ENCODE peak calls at places on chromosomes 16 and 17, in seven cellular contexts. J is EL; E is T-helper 2 cell; N is AML-193; U is CD4-positive, alpha-beta T cell; Q is stimulated activated CD4-positive, alpha-beta T cell treated with anti-CD3 and anti-CD28 coated beads, Interleukin-4, amount 100 ng/mL, for 24 hours; B is iris pigment epithelial cell. F is an unnamed sample.

GRCh38 chr16:21260870-21261791 is 17.0 kb downstream of the CRYM start:
- DNase-seq in J (peak), E (no peak), N (no peak), U (no peak), Q (no peak), B (peak), F (peak)

GRCh38 chr16:81493755-81494433 is 49.3 kb downstream of the CMIP start:
- DNase-seq in J (peak), E (no peak), N (no peak), U (peak), Q (peak), B (peak), F (peak)

GRCh38 chr17:40190197-40191021 is 13.1 kb downstream of the RAPGEFL1 start:
- DNase-seq in J (peak), E (peak), N (no peak), U (peak), Q (peak), B (no peak), F (peak)

GRCh38 chr16:23578096-23578830 is 17.9 kb downstream of the NDUFAB1 start:
- DNase-seq in J (no peak), E (no peak), N (peak), U (no peak), Q (no peak), B (peak), F (peak)

GRCh38 chr17:67842648-67843047 is 17.3 kb downstream of the BPTF start:
- DNase-seq in J (no peak), E (no peak), N (no peak), U (no peak), Q (no peak), B (no peak), F (no peak)

GRCh38 chr16:30967795-30968194 is 10.2 kb downstream of the SETD1A start:
- DNase-seq in J (no peak), E (no peak), N (no peak), U (no peak), Q (no peak), B (no peak), F (no peak)

GRCh38 chr17:55219939-55220338 is 44.8 kb upstream of the HLF start:
- DNase-seq in J (no peak), E (no peak), N (no peak), U (no peak), Q (no peak), B (no peak), F (no peak)

GRCh38 chr16:56357765-56358322 is 67.5 kb downstream of the AMFR start:
- DNase-seq in J (no peak), E (no peak), N (no peak), U (no peak), Q (no peak), B (peak), F (no peak)

GRCh38 chr17:2563543-2563942 is 29.9 kb upstream of the PAFAH1B1 start:
- DNase-seq in J (no peak), E (no peak), N (no peak), U (no peak), Q (no peak), B (no peak), F (no peak)

GRCh38 chr16:67015317-67015731 is 13.6 kb upstream of the CBFB start:
- DNase-seq in J (no peak), E (no peak), N (no peak), U (no peak), Q (no peak), B (no peak), F (no peak)

GRCh38 chr16:58426960-58427359 is 34.7 kb downstream of the GINS3 start:
- DNase-seq in J (no peak), E (no peak), N (no peak), U (no peak), Q (no peak), B (no peak), F (no peak)

GRCh38 chr17:32483451-32484019 is 3.3 kb upstream of the CDK5R1 start:
- DNase-seq in J (peak), E (peak), N (peak), U (peak), Q (peak), B (peak), F (peak)

GRCh38 chr16:66844342-66845079 is at the start of gene CA7:
- DNase-seq in J (no peak), E (no peak), N (no peak), U (no peak), Q (no peak), B (no peak), F (no peak)

GRCh38 chr17:45992904-45993303 is 6.1 kb upstream of the STH start:
- DNase-seq in J (no peak), E (no peak), N (no peak), U (no peak), Q (no peak), B (no peak), F (no peak)

GRCh38 chr16:65658339-65659275 is 536.7 kb upstream of the CDH11 start:
- DNase-seq in J (peak), E (no peak), N (no peak), U (no peak), Q (no peak), B (peak), F (peak)

GRCh38 chr17:3043737-3044365 is 19.6 kb downstream of the OR1D5 start:
- DNase-seq in J (no peak), E (no peak), N (no peak), U (no peak), Q (no peak), B (no peak), F (peak)

GRCh38 chr17:50272246-50272645 is 2.0 kb upstream of the TMEM92 start:
- DNase-seq in J (no peak), E (no peak), N (no peak), U (no peak), Q (no peak), B (no peak), F (no peak)

GRCh38 chr17:2802574-2802973 is 6.3 kb downstream of the RAP1GAP2 start:
- DNase-seq in J (no peak), E (no peak), N (no peak), U (no peak), Q (no peak), B (no peak), F (no peak)

GRCh38 chr17:15236281-15237105 is 28.6 kb downstream of the PMP22 start:
- DNase-seq in J (no peak), E (peak), N (peak), U (no peak), Q (no peak), B (no peak), F (peak)

GRCh38 chr17:41917192-41917591 is 1.6 kb downstream of the ACLY start:
- DNase-seq in J (peak), E (peak), N (no peak), U (no peak), Q (no peak), B (peak), F (peak)

GRCh38 chr17:51119415-51120356 is 982 bp downstream of the SPAG9 start:
- DNase-seq in J (peak), E (peak), N (peak), U (peak), Q (peak), B (peak), F (peak)

GRCh38 chr17:65564793-65565192 is 3.3 kb upstream of the AXIN2 start:
- DNase-seq in J (no peak), E (no peak), N (no peak), U (no peak), Q (no peak), B (peak), F (no peak)

GRCh38 chr16:55039511-55039910 is 108.8 kb downstream of the IRX5 start:
- DNase-seq in J (no peak), E (no peak), N (no peak), U (no peak), Q (no peak), B (no peak), F (no peak)

GRCh38 chr17:81004336-81005015 is 12.8 kb downstream of the CHMP6 start:
- DNase-seq in J (no peak), E (peak), N (no peak), U (no peak), Q (peak), B (no peak), F (no peak)

GRCh38 chr17:38568274-38568673 is 37.5 kb downstream of the SRCIN1 start:
- DNase-seq in J (no peak), E (no peak), N (no peak), U (no peak), Q (no peak), B (no peak), F (no peak)

GRCh38 chr16:72424776-72425175 is 252.8 kb upstream of the PMFBP1 start:
- DNase-seq in J (no peak), E (no peak), N (no peak), U (no peak), Q (no peak), B (no peak), F (no peak)

GRCh38 chr16:86739178-86739577 is 160.8 kb downstream of the FOXL1 start:
- DNase-seq in J (no peak), E (no peak), N (no peak), U (no peak), Q (no peak), B (no peak), F (no peak)

GRCh38 chr17:58317421-58318064 is 11.1 kb downstream of the TSPOAP1 start:
- DNase-seq in J (peak), E (peak), N (peak), U (peak), Q (peak), B (peak), F (peak)

GRCh38 chr17:40490289-40490853 is 11.1 kb downstream of the TNS4 start:
- DNase-seq in J (peak), E (no peak), N (no peak), U (no peak), Q (no peak), B (peak), F (no peak)

GRCh38 chr16:5836979-5837670 is 739.5 kb upstream of the EEF2KMT start:
- DNase-seq in J (no peak), E (no peak), N (no peak), U (no peak), Q (no peak), B (no peak), F (no peak)